ENCODE peak calls at places on chromosome 18, in seven cellular contexts. K is brain microvascular endothelial cell, E is MM.1S, P is fibroblast of pulmonary artery, M is T1000, N is lower lobe of right lung, D is COR-L47. F is an unnamed sample.

GRCh38 chr18:48767090-48767670 is 183.6 kb downstream of the SMAD7 start:
- DNase-seq in K (peak), E (no peak), P (peak), M (no peak), N (peak), D (no peak), F (peak)

GRCh38 chr18:46310258-46310657 is 206.1 kb downstream of the HAUS1 start:
- DNase-seq in K (no peak), E (no peak), P (no peak), M (no peak), N (no peak), D (no peak), F (no peak)

GRCh38 chr18:35278085-35278484 is 11.9 kb downstream of the ZSCAN30 start:
- DNase-seq in K (no peak), E (no peak), P (no peak), M (no peak), N (no peak), D (no peak), F (no peak)

GRCh38 chr18:64710105-64710861 is 561.4 kb upstream of the LINC00305 start:
- DNase-seq in K (no peak), E (no peak), P (no peak), M (no peak), N (no peak), D (no peak), F (no peak)

GRCh38 chr18:50687491-50687890 is 127.6 kb downstream of the MAPK4 start:
- DNase-seq in K (no peak), E (no peak), P (no peak), M (no peak), N (peak), D (no peak), F (no peak)

GRCh38 chr18:79738041-79738461 is 58.4 kb downstream of the CTDP1 start:
- DNase-seq in K (no peak), E (no peak), P (no peak), M (no peak), N (no peak), D (no peak), F (no peak)

GRCh38 chr18:54215069-54215468 is 9.4 kb downstream of the MBD2 start:
- DNase-seq in K (peak), E (no peak), P (peak), M (no peak), N (no peak), D (no peak), F (peak)

GRCh38 chr18:9612215-9612830 is 2.0 kb downstream of the PPP4R1 start:
- DNase-seq in K (no peak), E (peak), P (peak), M (no peak), N (no peak), D (peak), F (peak)

GRCh38 chr18:66764225-66764624 is 160.3 kb upstream of the CDH19 start:
- DNase-seq in K (no peak), E (no peak), P (no peak), M (no peak), N (no peak), D (no peak), F (no peak)

GRCh38 chr18:6088432-6088831 is 193.1 kb upstream of the TMEM200C start:
- DNase-seq in K (no peak), E (no peak), P (no peak), M (no peak), N (no peak), D (no peak), F (no peak)

GRCh38 chr18:75408554-75409506 is 18.7 kb downstream of the SMIM21 start:
- DNase-seq in K (peak), E (no peak), P (peak), M (peak), N (no peak), D (no peak), F (peak)

GRCh38 chr18:31857516-31858106 is 85.3 kb downstream of the TRAPPC8 start:
- DNase-seq in K (no peak), E (no peak), P (no peak), M (no peak), N (no peak), D (no peak), F (no peak)

GRCh38 chr18:67845035-67845434 is 328.5 kb upstream of the DSEL start:
- DNase-seq in K (peak), E (no peak), P (peak), M (no peak), N (no peak), D (no peak), F (no peak)

F was measured in fibroblast of lung.